ENCODE peak calls at places on chromosomes 5 and 9, in eight cellular contexts. One of them, this sample, is unnamed. For H3K4me1, the result is how much of the 10 kb centered on the place peaks cover.

GRCh38 chr9:115941561-115942315 is 211.9 kb upstream of the PAPPA start:
- DNase-seq in adrenal gland: no peak
- DNase-seq in cardiac muscle cell: peak
- DNase-seq in IMR-90: peak
- DNase-seq in colonic mucosa: no peak
- DNase-seq in tibial artery: no peak
- DNase-seq in stomach: no peak
- DNase-seq in endodermal cell: no peak
- DNase-seq in this sample: no peak

GRCh38 chr9:136354592-136355085 is 8.9 kb downstream of the DNLZ start:
- DNase-seq in adrenal gland: peak
- DNase-seq in cardiac muscle cell: no peak
- DNase-seq in IMR-90: peak
- DNase-seq in colonic mucosa: no peak
- DNase-seq in tibial artery: no peak
- DNase-seq in stomach: no peak
- DNase-seq in endodermal cell: no peak
- DNase-seq in this sample: no peak

GRCh38 chr9:124493794-124494479 is 13.3 kb downstream of the NR5A1 start:
- DNase-seq in adrenal gland: no peak
- DNase-seq in cardiac muscle cell: no peak
- DNase-seq in IMR-90: no peak
- DNase-seq in colonic mucosa: no peak
- DNase-seq in tibial artery: no peak
- DNase-seq in stomach: no peak
- DNase-seq in endodermal cell: no peak
- DNase-seq in this sample: no peak

GRCh38 chr5:106171132-106171531 is 1499.6 kb downstream of the EFNA5 start:
- DNase-seq in adrenal gland: no peak
- DNase-seq in cardiac muscle cell: peak
- DNase-seq in IMR-90: no peak
- DNase-seq in colonic mucosa: no peak
- DNase-seq in tibial artery: no peak
- DNase-seq in stomach: no peak
- DNase-seq in endodermal cell: no peak
- DNase-seq in this sample: no peak

GRCh38 chr9:36833954-36834353 is 200.1 kb downstream of the PAX5 start:
- DNase-seq in adrenal gland: no peak
- DNase-seq in cardiac muscle cell: no peak
- DNase-seq in IMR-90: no peak
- DNase-seq in colonic mucosa: no peak
- DNase-seq in tibial artery: no peak
- DNase-seq in stomach: no peak
- DNase-seq in endodermal cell: peak
- DNase-seq in this sample: no peak

GRCh38 chr5:50623666-50624065 is 42.8 kb upstream of the PARP8 start:
- DNase-seq in adrenal gland: no peak
- DNase-seq in cardiac muscle cell: no peak
- DNase-seq in IMR-90: no peak
- DNase-seq in colonic mucosa: no peak
- DNase-seq in tibial artery: no peak
- DNase-seq in stomach: peak
- DNase-seq in endodermal cell: peak
- DNase-seq in this sample: no peak

GRCh38 chr9:93230601-93231000 is 46.7 kb downstream of the WNK2 start:
- DNase-seq in adrenal gland: no peak
- DNase-seq in cardiac muscle cell: no peak
- DNase-seq in IMR-90: no peak
- DNase-seq in colonic mucosa: peak
- DNase-seq in tibial artery: no peak
- DNase-seq in stomach: no peak
- DNase-seq in endodermal cell: no peak
- DNase-seq in this sample: no peak

GRCh38 chr5:398475-399295 is 44.3 kb upstream of the EXOC3 start:
- DNase-seq in adrenal gland: no peak
- DNase-seq in cardiac muscle cell: no peak
- DNase-seq in IMR-90: no peak
- DNase-seq in colonic mucosa: peak
- DNase-seq in tibial artery: no peak
- DNase-seq in stomach: peak
- DNase-seq in endodermal cell: peak
- DNase-seq in this sample: no peak

GRCh38 chr5:79503794-79504495 is 10.0 kb downstream of the HOMER1 start:
- DNase-seq in adrenal gland: no peak
- DNase-seq in cardiac muscle cell: no peak
- DNase-seq in IMR-90: peak
- DNase-seq in colonic mucosa: no peak
- DNase-seq in tibial artery: no peak
- DNase-seq in stomach: no peak
- DNase-seq in endodermal cell: no peak
- DNase-seq in this sample: no peak

GRCh38 chr5:81590498-81591384 is 160.2 kb downstream of the SSBP2 start:
- DNase-seq in adrenal gland: no peak
- DNase-seq in cardiac muscle cell: peak
- DNase-seq in IMR-90: peak
- DNase-seq in colonic mucosa: no peak
- DNase-seq in tibial artery: no peak
- DNase-seq in stomach: no peak
- DNase-seq in endodermal cell: no peak
- DNase-seq in this sample: no peak

GRCh38 chr5:5360878-5361520 is 61.5 kb upstream of the ICE1 start:
- DNase-seq in adrenal gland: no peak
- DNase-seq in cardiac muscle cell: no peak
- DNase-seq in IMR-90: no peak
- DNase-seq in colonic mucosa: no peak
- DNase-seq in tibial artery: no peak
- DNase-seq in stomach: no peak
- DNase-seq in endodermal cell: no peak
- DNase-seq in this sample: no peak

GRCh38 chr9:135287627-135288026 is 192.0 kb upstream of the PPP1R26 start:
- DNase-seq in adrenal gland: no peak
- DNase-seq in cardiac muscle cell: no peak
- DNase-seq in IMR-90: no peak
- DNase-seq in colonic mucosa: no peak
- DNase-seq in tibial artery: no peak
- DNase-seq in stomach: no peak
- DNase-seq in endodermal cell: no peak
- DNase-seq in this sample: no peak

GRCh38 chr5:102554092-102554491 is 55.3 kb upstream of the SLCO6A1 start:
- DNase-seq in adrenal gland: no peak
- DNase-seq in cardiac muscle cell: no peak
- DNase-seq in IMR-90: no peak
- DNase-seq in colonic mucosa: no peak
- DNase-seq in tibial artery: no peak
- DNase-seq in stomach: no peak
- DNase-seq in endodermal cell: no peak
- DNase-seq in this sample: peak

GRCh38 chr5:180345186-180345585 is 8.0 kb downstream of the GFPT2 start:
- DNase-seq in adrenal gland: no peak
- DNase-seq in cardiac muscle cell: no peak
- DNase-seq in IMR-90: no peak
- DNase-seq in colonic mucosa: no peak
- DNase-seq in tibial artery: no peak
- DNase-seq in stomach: no peak
- DNase-seq in endodermal cell: no peak
- DNase-seq in this sample: no peak

GRCh38 chr9:124054671-124055212 is 43.2 kb downstream of the LHX2 start:
- DNase-seq in adrenal gland: no peak
- DNase-seq in cardiac muscle cell: peak
- DNase-seq in IMR-90: peak
- DNase-seq in colonic mucosa: no peak
- DNase-seq in tibial artery: no peak
- DNase-seq in stomach: no peak
- DNase-seq in endodermal cell: no peak
- DNase-seq in this sample: peak

GRCh38 chr9:75715360-75715759 is 175.1 kb upstream of the PCSK5 start:
- DNase-seq in adrenal gland: no peak
- DNase-seq in cardiac muscle cell: no peak
- DNase-seq in IMR-90: no peak
- DNase-seq in colonic mucosa: no peak
- DNase-seq in tibial artery: no peak
- DNase-seq in stomach: no peak
- DNase-seq in endodermal cell: no peak
- DNase-seq in this sample: no peak

GRCh38 chr5:167244583-167244982 is 1046.9 kb upstream of the WWC1 start:
- DNase-seq in adrenal gland: no peak
- DNase-seq in cardiac muscle cell: peak
- DNase-seq in IMR-90: no peak
- DNase-seq in colonic mucosa: no peak
- DNase-seq in tibial artery: no peak
- DNase-seq in stomach: no peak
- DNase-seq in endodermal cell: peak
- DNase-seq in this sample: peak

GRCh38 chr5:116032094-116032517 is at the start of gene ARL14EPL:
- DNase-seq in adrenal gland: peak
- DNase-seq in cardiac muscle cell: peak
- DNase-seq in IMR-90: peak
- DNase-seq in colonic mucosa: no peak
- DNase-seq in tibial artery: peak
- DNase-seq in stomach: peak
- DNase-seq in endodermal cell: no peak
- DNase-seq in this sample: peak

GRCh38 chr9:70463877-70464276 is 49.4 kb upstream of the KLF9 start:
- DNase-seq in adrenal gland: no peak
- DNase-seq in cardiac muscle cell: peak
- DNase-seq in IMR-90: peak
- DNase-seq in colonic mucosa: no peak
- DNase-seq in tibial artery: no peak
- DNase-seq in stomach: no peak
- DNase-seq in endodermal cell: no peak
- DNase-seq in this sample: no peak

GRCh38 chr5:87526131-87526530 is 113.4 kb upstream of the CCNH start:
- DNase-seq in adrenal gland: no peak
- DNase-seq in cardiac muscle cell: no peak
- DNase-seq in IMR-90: no peak
- DNase-seq in colonic mucosa: no peak
- DNase-seq in tibial artery: no peak
- DNase-seq in stomach: no peak
- DNase-seq in endodermal cell: no peak
- DNase-seq in this sample: peak

GRCh38 chr5:1351156-1351555 is 6.3 kb upstream of the CLPTM1L start:
- DNase-seq in adrenal gland: no peak
- DNase-seq in cardiac muscle cell: no peak
- DNase-seq in IMR-90: no peak
- DNase-seq in colonic mucosa: no peak
- DNase-seq in tibial artery: no peak
- DNase-seq in stomach: no peak
- DNase-seq in endodermal cell: no peak
- DNase-seq in this sample: no peak

GRCh38 chr9:123059472-123060220 is 26.2 kb downstream of the GPR21 start:
- DNase-seq in adrenal gland: no peak
- DNase-seq in cardiac muscle cell: no peak
- DNase-seq in IMR-90: no peak
- DNase-seq in colonic mucosa: no peak
- DNase-seq in tibial artery: no peak
- DNase-seq in stomach: no peak
- DNase-seq in endodermal cell: no peak
- DNase-seq in this sample: no peak

GRCh38 chr5:131212471-131213021 is 41.8 kb downstream of the LYRM7 start:
- DNase-seq in adrenal gland: no peak
- DNase-seq in cardiac muscle cell: no peak
- DNase-seq in IMR-90: no peak
- DNase-seq in colonic mucosa: no peak
- DNase-seq in tibial artery: no peak
- DNase-seq in stomach: no peak
- DNase-seq in endodermal cell: no peak
- DNase-seq in this sample: no peak

GRCh38 chr9:77588319-77588937 is 59.7 kb downstream of the GNA14 start:
- DNase-seq in adrenal gland: no peak
- DNase-seq in cardiac muscle cell: peak
- DNase-seq in IMR-90: peak
- DNase-seq in colonic mucosa: no peak
- DNase-seq in tibial artery: no peak
- DNase-seq in stomach: no peak
- DNase-seq in endodermal cell: peak
- DNase-seq in this sample: peak
- H3K27ac ChIP-seq in adrenal gland: no peak
- H3K27ac ChIP-seq in cardiac muscle cell: no peak
- H3K27ac ChIP-seq in IMR-90: no peak
- H3K27ac ChIP-seq in colonic mucosa: peak
- H3K27ac ChIP-seq in tibial artery: no peak
- H3K27ac ChIP-seq in stomach: peak
- H3K27ac ChIP-seq in endodermal cell: no peak
- H3K27ac ChIP-seq in this sample: peak

GRCh38 chr9:89432986-89433530 is 64.9 kb downstream of the SEMA4D start:
- DNase-seq in adrenal gland: no peak
- DNase-seq in cardiac muscle cell: no peak
- DNase-seq in IMR-90: no peak
- DNase-seq in colonic mucosa: no peak
- DNase-seq in tibial artery: no peak
- DNase-seq in stomach: no peak
- DNase-seq in endodermal cell: no peak
- DNase-seq in this sample: no peak
- H3K4me1 ChIP-seq in adrenal gland: under half
- H3K4me1 ChIP-seq in cardiac muscle cell: under half
- H3K4me1 ChIP-seq in IMR-90: under half
- H3K4me1 ChIP-seq in colonic mucosa: under half
- H3K4me1 ChIP-seq in tibial artery: under half
- H3K4me1 ChIP-seq in stomach: half or more
- H3K4me1 ChIP-seq in endodermal cell: under half
- H3K4me1 ChIP-seq in this sample: under half

DNA sequence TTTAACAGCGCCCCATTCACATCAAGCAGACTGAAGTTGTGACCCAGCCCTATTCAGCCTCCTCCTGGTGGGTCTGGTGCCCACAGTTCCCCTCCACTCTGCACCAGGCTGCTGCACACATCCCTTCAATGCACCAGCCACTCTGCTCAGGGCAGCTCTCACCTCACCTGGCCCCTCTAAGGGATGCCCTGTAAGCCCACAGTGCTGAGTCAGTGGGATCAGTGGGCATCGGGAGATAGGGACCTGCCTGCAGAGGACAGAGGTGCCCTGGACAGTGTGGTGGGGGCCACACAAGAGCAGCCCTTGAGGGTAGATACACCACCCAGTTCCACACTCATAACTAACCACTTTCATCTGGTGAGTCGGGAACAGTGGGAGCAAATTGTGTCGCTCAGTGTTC is 38.3 kb upstream of the S1PR3 start:
- DNase-seq in adrenal gland: no peak
- DNase-seq in cardiac muscle cell: no peak
- DNase-seq in IMR-90: no peak
- DNase-seq in colonic mucosa: no peak
- DNase-seq in tibial artery: no peak
- DNase-seq in stomach: no peak
- DNase-seq in endodermal cell: no peak
- DNase-seq in this sample: no peak
- H3K27ac ChIP-seq in adrenal gland: no peak
- H3K27ac ChIP-seq in cardiac muscle cell: no peak
- H3K27ac ChIP-seq in IMR-90: peak
- H3K27ac ChIP-seq in colonic mucosa: no peak
- H3K27ac ChIP-seq in tibial artery: no peak
- H3K27ac ChIP-seq in stomach: no peak
- H3K27ac ChIP-seq in endodermal cell: no peak
- H3K27ac ChIP-seq in this sample: no peak

DNA sequence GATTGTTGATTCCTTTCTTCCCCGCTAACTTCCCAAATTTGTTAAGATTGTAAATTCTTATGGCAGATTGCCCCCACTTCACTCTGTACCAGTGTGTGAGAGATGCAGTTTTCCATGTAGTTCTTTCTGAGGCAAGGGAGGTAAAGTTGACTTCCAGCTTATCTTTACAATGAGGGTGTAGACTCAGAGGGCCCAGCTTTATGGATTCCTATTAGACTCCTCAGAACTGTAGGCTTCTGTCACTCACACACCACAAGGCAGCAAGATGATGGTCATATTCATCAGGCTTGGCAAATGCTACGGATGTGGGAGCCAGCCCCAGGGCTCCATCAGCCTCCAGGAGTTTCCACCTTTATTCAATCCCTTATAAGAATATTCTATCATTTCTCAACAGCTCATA is 461.9 kb upstream of the KLF4 start:
- DNase-seq in adrenal gland: no peak
- DNase-seq in cardiac muscle cell: no peak
- DNase-seq in IMR-90: no peak
- DNase-seq in colonic mucosa: no peak
- DNase-seq in tibial artery: no peak
- DNase-seq in stomach: no peak
- DNase-seq in endodermal cell: no peak
- DNase-seq in this sample: no peak
- H3K4me1 ChIP-seq in adrenal gland: under half
- H3K4me1 ChIP-seq in cardiac muscle cell: under half
- H3K4me1 ChIP-seq in IMR-90: under half
- H3K4me1 ChIP-seq in colonic mucosa: under half
- H3K4me1 ChIP-seq in tibial artery: under half
- H3K4me1 ChIP-seq in stomach: under half
- H3K4me1 ChIP-seq in endodermal cell: under half
- H3K4me1 ChIP-seq in this sample: under half